ENCODE peak calls at places on chromosomes 1 and 21, in nine cellular contexts. One of them, this sample, is unnamed.

GRCh38 chr21:45417951-45418300 is 13.0 kb downstream of the COL18A1 start:
- DNase-seq in uterus: no peak
- DNase-seq in pancreas: no peak
- DNase-seq in HL-60: no peak
- DNase-seq in glutamatergic neuron: no peak
- DNase-seq in ovary: no peak
- DNase-seq in AG09319: no peak
- DNase-seq in progenitor cell of endocrine pancreas: no peak
- DNase-seq in fibroblast of mammary gland: no peak
- DNase-seq in this sample: no peak

GRCh38 chr1:94270801-94271203 is 33.4 kb upstream of the ARHGAP29 start:
- DNase-seq in HL-60: no peak
- DNase-seq in pancreas: no peak
- DNase-seq in ovary: no peak
- DNase-seq in uterus: no peak
- DNase-seq in progenitor cell of endocrine pancreas: no peak
- DNase-seq in glutamatergic neuron: no peak
- DNase-seq in fibroblast of mammary gland: peak; percentile 95
- DNase-seq in AG09319: no peak
- DNase-seq in this sample: no peak

GRCh38 chr1:71770121-71770520 is 512.2 kb downstream of the NEGR1 start:
- DNase-seq in ovary: no peak
- DNase-seq in glutamatergic neuron: no peak
- DNase-seq in uterus: no peak
- DNase-seq in pancreas: no peak
- DNase-seq in fibroblast of mammary gland: peak; percentile 38
- DNase-seq in HL-60: no peak
- DNase-seq in progenitor cell of endocrine pancreas: no peak
- DNase-seq in AG09319: no peak
- DNase-seq in this sample: no peak

GRCh38 chr1:171219751-171220385 is 28.4 kb upstream of the FMO1 start:
- DNase-seq in glutamatergic neuron: no peak
- DNase-seq in fibroblast of mammary gland: peak; percentile 89
- DNase-seq in AG09319: peak; percentile 63
- DNase-seq in pancreas: no peak
- DNase-seq in progenitor cell of endocrine pancreas: no peak
- DNase-seq in uterus: no peak
- DNase-seq in ovary: no peak
- DNase-seq in HL-60: no peak
- DNase-seq in this sample: no peak

GRCh38 chr1:47519971-47520370 is 82.1 kb downstream of the FOXD2 start:
- DNase-seq in ovary: no peak
- DNase-seq in progenitor cell of endocrine pancreas: no peak
- DNase-seq in uterus: no peak
- DNase-seq in pancreas: no peak
- DNase-seq in AG09319: no peak
- DNase-seq in fibroblast of mammary gland: no peak
- DNase-seq in glutamatergic neuron: no peak
- DNase-seq in HL-60: no peak
- DNase-seq in this sample: no peak

GRCh38 chr1:234475166-234475793 is 3.7 kb downstream of the TARBP1 start:
- DNase-seq in AG09319: no peak
- DNase-seq in glutamatergic neuron: no peak
- DNase-seq in ovary: no peak
- DNase-seq in fibroblast of mammary gland: no peak
- DNase-seq in HL-60: no peak
- DNase-seq in uterus: no peak
- DNase-seq in pancreas: no peak
- DNase-seq in progenitor cell of endocrine pancreas: no peak
- DNase-seq in this sample: no peak

GRCh38 chr1:94983343-94983742 is 56.4 kb upstream of the CNN3 start:
- DNase-seq in glutamatergic neuron: no peak
- DNase-seq in HL-60: no peak
- DNase-seq in ovary: no peak
- DNase-seq in AG09319: no peak
- DNase-seq in progenitor cell of endocrine pancreas: no peak
- DNase-seq in pancreas: no peak
- DNase-seq in uterus: peak; percentile 47
- DNase-seq in fibroblast of mammary gland: peak; percentile 94
- DNase-seq in this sample: no peak

GRCh38 chr1:200473698-200474371 is 64.0 kb upstream of the ZNF281 start:
- DNase-seq in AG09319: no peak
- DNase-seq in pancreas: no peak
- DNase-seq in glutamatergic neuron: no peak
- DNase-seq in progenitor cell of endocrine pancreas: no peak
- DNase-seq in ovary: no peak
- DNase-seq in uterus: no peak
- DNase-seq in fibroblast of mammary gland: peak; percentile 63
- DNase-seq in HL-60: no peak
- DNase-seq in this sample: peak; percentile 4

GRCh38 chr1:206037521-206037920 is 13.8 kb upstream of the CTSE start:
- DNase-seq in HL-60: no peak
- DNase-seq in uterus: no peak
- DNase-seq in progenitor cell of endocrine pancreas: no peak
- DNase-seq in AG09319: no peak
- DNase-seq in glutamatergic neuron: no peak
- DNase-seq in fibroblast of mammary gland: no peak
- DNase-seq in pancreas: no peak
- DNase-seq in ovary: no peak
- DNase-seq in this sample: no peak

GRCh38 chr21:39502631-39503030 is 50.9 kb downstream of the SH3BGR start:
- DNase-seq in AG09319: no peak
- DNase-seq in glutamatergic neuron: no peak
- DNase-seq in HL-60: no peak
- DNase-seq in ovary: no peak
- DNase-seq in fibroblast of mammary gland: no peak
- DNase-seq in progenitor cell of endocrine pancreas: no peak
- DNase-seq in pancreas: no peak
- DNase-seq in uterus: no peak
- DNase-seq in this sample: no peak

GRCh38 chr1:2921970-2922686 is 99.1 kb upstream of the ACTRT2 start:
- DNase-seq in uterus: no peak
- DNase-seq in pancreas: no peak
- DNase-seq in progenitor cell of endocrine pancreas: no peak
- DNase-seq in ovary: no peak
- DNase-seq in glutamatergic neuron: no peak
- DNase-seq in AG09319: no peak
- DNase-seq in HL-60: no peak
- DNase-seq in fibroblast of mammary gland: no peak
- DNase-seq in this sample: no peak

GRCh38 chr1:10909697-10910489 is 102.6 kb upstream of the TARDBP start:
- DNase-seq in progenitor cell of endocrine pancreas: no peak
- DNase-seq in pancreas: peak; percentile 44
- DNase-seq in uterus: peak; percentile 22
- DNase-seq in fibroblast of mammary gland: peak; percentile 17
- DNase-seq in ovary: peak; percentile 15
- DNase-seq in glutamatergic neuron: peak; percentile 71
- DNase-seq in HL-60: peak; percentile 58
- DNase-seq in AG09319: no peak
- DNase-seq in this sample: peak; percentile 68

DNA sequence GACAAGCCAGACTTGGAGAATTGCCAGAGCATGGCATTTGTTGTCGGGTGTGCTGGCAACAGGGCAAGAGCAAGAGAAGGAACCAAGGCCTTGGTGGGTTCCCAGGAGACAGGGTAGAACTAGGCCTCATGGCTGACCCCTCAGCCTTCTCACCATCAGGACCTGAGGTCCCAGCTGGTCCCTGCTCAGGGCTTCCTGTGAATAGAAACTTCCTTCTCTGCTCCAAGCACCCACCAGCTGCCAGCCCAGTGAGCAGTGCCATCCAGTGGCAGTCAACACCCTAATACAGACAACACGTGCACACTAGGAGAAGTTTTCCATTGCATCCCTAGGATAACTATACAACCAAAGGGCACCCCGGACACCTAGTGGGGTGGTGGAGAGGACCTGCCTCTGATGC is 22.8 kb downstream of the S100A6 start:
- DNase-seq in pancreas: no peak
- DNase-seq in AG09319: no peak
- DNase-seq in glutamatergic neuron: no peak
- DNase-seq in HL-60: no peak
- DNase-seq in progenitor cell of endocrine pancreas: no peak
- DNase-seq in ovary: no peak
- DNase-seq in uterus: no peak
- DNase-seq in fibroblast of mammary gland: no peak
- DNase-seq in this sample: no peak
- TF ChIP-seq CTCF in pancreas: no peak
- TF ChIP-seq CTCF in AG09319: no peak
- TF ChIP-seq CTCF in glutamatergic neuron: no peak
- TF ChIP-seq CTCF in HL-60: no peak
- TF ChIP-seq CTCF in progenitor cell of endocrine pancreas: no peak
- TF ChIP-seq CTCF in ovary: no peak
- TF ChIP-seq CTCF in uterus: no peak
- TF ChIP-seq CTCF in fibroblast of mammary gland: no peak
- TF ChIP-seq CTCF in this sample: no peak

GRCh38 chr21:42239973-42240372 is 21.0 kb downstream of the ABCG1 start:
- DNase-seq in glutamatergic neuron: no peak
- DNase-seq in fibroblast of mammary gland: no peak
- DNase-seq in uterus: no peak
- DNase-seq in progenitor cell of endocrine pancreas: no peak
- DNase-seq in pancreas: no peak
- DNase-seq in AG09319: no peak
- DNase-seq in HL-60: no peak
- DNase-seq in ovary: no peak
- DNase-seq in this sample: no peak
- TF ChIP-seq CTCF in glutamatergic neuron: no peak
- TF ChIP-seq CTCF in fibroblast of mammary gland: no peak
- TF ChIP-seq CTCF in uterus: no peak
- TF ChIP-seq CTCF in progenitor cell of endocrine pancreas: peak; percentile 21
- TF ChIP-seq CTCF in pancreas: no peak
- TF ChIP-seq CTCF in AG09319: no peak
- TF ChIP-seq CTCF in HL-60: no peak
- TF ChIP-seq CTCF in ovary: no peak
- TF ChIP-seq CTCF in this sample: no peak

GRCh38 chr21:44337428-44337827 is 1.8 kb downstream of the CFAP410 start:
- DNase-seq in fibroblast of mammary gland: no peak
- DNase-seq in progenitor cell of endocrine pancreas: no peak
- DNase-seq in AG09319: no peak
- DNase-seq in uterus: no peak
- DNase-seq in ovary: no peak
- DNase-seq in pancreas: no peak
- DNase-seq in glutamatergic neuron: no peak
- DNase-seq in HL-60: no peak
- DNase-seq in this sample: no peak
- TF ChIP-seq CTCF in fibroblast of mammary gland: no peak
- TF ChIP-seq CTCF in progenitor cell of endocrine pancreas: no peak
- TF ChIP-seq CTCF in AG09319: no peak
- TF ChIP-seq CTCF in uterus: no peak
- TF ChIP-seq CTCF in ovary: no peak
- TF ChIP-seq CTCF in pancreas: no peak
- TF ChIP-seq CTCF in glutamatergic neuron: no peak
- TF ChIP-seq CTCF in HL-60: no peak
- TF ChIP-seq CTCF in this sample: no peak

DNA sequence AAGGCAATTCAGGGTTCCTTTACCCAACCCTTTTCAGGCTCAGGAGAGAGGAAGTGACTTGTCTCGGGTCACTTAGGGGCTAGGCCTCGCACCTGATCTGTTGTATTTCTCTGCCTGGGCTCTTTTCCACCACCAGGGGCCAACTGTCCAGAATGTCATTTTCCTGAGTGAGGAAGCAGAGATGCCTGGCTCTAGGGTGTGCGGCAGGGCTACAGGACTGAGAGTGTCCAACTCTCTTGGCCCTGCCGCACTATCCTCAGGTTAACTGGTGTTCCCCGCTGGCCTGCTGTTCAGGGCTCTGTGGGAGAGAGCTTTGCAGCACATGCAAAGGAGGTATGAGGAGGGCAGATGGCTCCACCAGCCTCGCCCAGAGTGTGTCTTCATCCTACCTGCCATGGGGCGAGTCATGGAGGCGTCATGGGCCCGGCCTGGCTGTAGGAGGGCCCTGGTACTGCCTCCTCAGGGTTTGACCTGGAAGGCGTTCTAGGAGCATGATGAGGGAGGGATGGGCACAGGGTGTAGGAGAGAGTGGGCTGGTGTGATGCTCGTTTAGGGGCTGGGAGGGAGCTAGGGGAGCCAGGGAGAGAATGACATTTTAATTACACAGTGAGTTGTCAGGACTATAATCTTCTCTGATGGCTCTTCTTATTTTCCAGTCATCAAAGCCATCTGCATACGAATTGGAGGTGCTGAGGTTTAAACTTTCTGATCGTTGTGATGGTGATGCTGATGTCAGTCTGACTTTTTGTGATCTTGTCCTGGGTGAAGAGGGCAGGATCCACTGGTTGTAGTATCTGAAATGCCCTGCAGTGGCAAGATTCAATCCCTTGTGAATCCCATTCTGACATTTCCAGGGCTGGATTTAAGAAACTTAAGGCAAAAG is 128.4 kb downstream of the NOS1AP start:
- DNase-seq in ovary: no peak
- DNase-seq in uterus: no peak
- DNase-seq in HL-60: no peak
- DNase-seq in pancreas: no peak
- DNase-seq in fibroblast of mammary gland: no peak
- DNase-seq in AG09319: no peak
- DNase-seq in progenitor cell of endocrine pancreas: no peak
- DNase-seq in glutamatergic neuron: no peak
- DNase-seq in this sample: no peak
- TF ChIP-seq CTCF in ovary: no peak
- TF ChIP-seq CTCF in uterus: no peak
- TF ChIP-seq CTCF in HL-60: no peak
- TF ChIP-seq CTCF in pancreas: no peak
- TF ChIP-seq CTCF in fibroblast of mammary gland: no peak
- TF ChIP-seq CTCF in AG09319: no peak
- TF ChIP-seq CTCF in progenitor cell of endocrine pancreas: peak; percentile 24
- TF ChIP-seq CTCF in glutamatergic neuron: no peak
- TF ChIP-seq CTCF in this sample: no peak

DNA sequence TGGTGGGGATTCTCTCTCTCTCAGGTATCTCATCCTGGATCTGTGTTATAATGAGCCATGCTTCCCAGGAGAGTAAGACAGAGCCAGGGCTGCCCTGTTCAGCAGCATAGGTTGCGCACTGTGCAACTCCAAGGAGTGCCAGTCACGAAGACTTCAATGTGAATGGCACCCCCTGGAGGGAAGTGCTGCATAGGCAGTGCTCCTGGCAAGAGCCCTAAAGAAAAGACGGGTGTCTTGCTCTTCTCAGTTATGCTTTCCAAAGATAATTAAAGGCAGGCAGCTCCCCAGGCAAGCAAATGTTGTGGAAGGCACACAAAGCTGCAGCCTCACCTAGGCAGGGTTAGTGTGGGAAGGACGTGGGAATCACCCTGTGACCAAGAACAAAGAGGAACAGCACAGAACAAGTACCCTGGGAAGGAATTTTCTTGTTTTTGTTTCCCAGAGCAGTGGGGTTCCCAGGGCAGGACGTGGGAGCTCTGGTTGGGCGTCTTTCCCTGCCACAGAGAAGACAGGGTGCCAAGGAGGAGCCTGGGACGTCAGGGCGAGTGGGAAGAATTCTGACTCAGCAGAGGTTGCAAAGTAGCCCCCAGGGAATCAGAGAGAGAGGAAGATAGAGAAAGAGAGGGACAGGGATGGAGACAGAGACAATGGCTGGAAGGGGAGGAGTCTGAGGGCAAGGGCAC is 120.9 kb downstream of the KCNN3 start:
- DNase-seq in HL-60: peak; percentile 63
- DNase-seq in uterus: no peak
- DNase-seq in AG09319: no peak
- DNase-seq in fibroblast of mammary gland: peak; percentile 82
- DNase-seq in pancreas: no peak
- DNase-seq in progenitor cell of endocrine pancreas: no peak
- DNase-seq in ovary: no peak
- DNase-seq in glutamatergic neuron: no peak
- DNase-seq in this sample: no peak
- TF ChIP-seq CTCF in HL-60: peak; percentile 18
- TF ChIP-seq CTCF in uterus: no peak
- TF ChIP-seq CTCF in AG09319: peak; percentile 18
- TF ChIP-seq CTCF in fibroblast of mammary gland: peak; percentile 50
- TF ChIP-seq CTCF in pancreas: no peak
- TF ChIP-seq CTCF in progenitor cell of endocrine pancreas: peak; percentile 28
- TF ChIP-seq CTCF in ovary: no peak
- TF ChIP-seq CTCF in glutamatergic neuron: no peak
- TF ChIP-seq CTCF in this sample: no peak

This sample was measured in nephron progenitor cell.